ENCODE peak calls at places on chromosomes 12 and 14, in five cellular contexts. X, T, B, E and H are unnamed samples.

GRCh38 chr14:55721353-55721752 is 141.3 kb downstream of the KTN1 start:
- DNase-seq in X (peak; percentile 54), T (peak; percentile 98), B (no peak), E (no peak), H (no peak)

GRCh38 chr14:64265222-64265621 is 28.9 kb downstream of the ESR2 start:
- DNase-seq in X (no peak), T (no peak), B (no peak), E (no peak), H (no peak)

GRCh38 chr12:57341275-57341990 is 89.4 kb downstream of the R3HDM2 start:
- DNase-seq in X (no peak), T (peak; percentile 14), B (no peak), E (no peak), H (no peak)

GRCh38 chr14:93219103-93219726 is 12.2 kb downstream of the UBR7 start:
- DNase-seq in X (peak; percentile 21), T (peak; percentile 46), B (peak; percentile 44), E (peak; percentile 67), H (peak; percentile 81)

GRCh38 chr14:30204431-30204830 is 276.8 kb upstream of the PRKD1 start:
- DNase-seq in X (no peak), T (no peak), B (no peak), E (no peak), H (no peak)

GRCh38 chr12:11171953-11172675 is 1.1 kb downstream of the SMIM10L1 start:
- DNase-seq in X (no peak), T (peak; percentile 27), B (no peak), E (peak; percentile 6), H (peak; percentile 29)

GRCh38 chr12:49327368-49327767 is 4.3 kb downstream of the TROAP start:
- DNase-seq in X (no peak), T (no peak), B (no peak), E (no peak), H (no peak)

GRCh38 chr12:116879509-116880212 is 1.6 kb downstream of the HRK start:
- DNase-seq in X (no peak), T (no peak), B (no peak), E (no peak), H (no peak)

GRCh38 chr14:68535404-68536024 is 257.4 kb downstream of the ZFP36L1 start:
- DNase-seq in X (no peak), T (peak; percentile 96), B (no peak), E (no peak), H (no peak)

GRCh38 chr12:68290126-68290525 is 36.7 kb upstream of the IL22 start:
- DNase-seq in X (no peak), T (peak; percentile 69), B (no peak), E (no peak), H (no peak)

GRCh38 chr12:104750061-104750460 is 208.0 kb downstream of the SLC41A2 start:
- DNase-seq in X (no peak), T (peak; percentile 78), B (peak; percentile 36), E (no peak), H (no peak)

GRCh38 chr14:58629273-58629672 is 8.5 kb upstream of the DACT1 start:
- DNase-seq in X (no peak), T (no peak), B (no peak), E (no peak), H (no peak)

GRCh38 chr14:55094630-55095157 is 34.4 kb upstream of the LGALS3 start:
- DNase-seq in X (no peak), T (peak; percentile 67), B (no peak), E (no peak), H (no peak)

GRCh38 chr12:116697305-116698130 is 40.4 kb downstream of the SPRING1 start:
- DNase-seq in X (peak; percentile 66), T (no peak), B (peak; percentile 67), E (peak; percentile 57), H (peak; percentile 40)

GRCh38 chr14:68939893-68940613 is 39.0 kb downstream of the ACTN1 start:
- DNase-seq in X (peak; percentile 63), T (peak; percentile 98), B (peak; percentile 84), E (peak; percentile 78), H (peak; percentile 80)

GRCh38 chr14:21617614-21618013 is 17.1 kb downstream of the OR10G2 start:
- DNase-seq in X (no peak), T (no peak), B (no peak), E (no peak), H (no peak)

GRCh38 chr12:124545508-124546418 is 21.6 kb downstream of the NCOR2 start:
- DNase-seq in X (no peak), T (peak; percentile 88), B (no peak), E (no peak), H (no peak)

GRCh38 chr14:68924392-68925158 is 54.5 kb downstream of the ACTN1 start:
- DNase-seq in X (no peak), T (no peak), B (no peak), E (peak; percentile 80), H (no peak)

GRCh38 chr14:103801459-103801858 is 45.9 kb downstream of the PPP1R13B start:
- DNase-seq in X (peak; percentile 38), T (peak; percentile 86), B (no peak), E (peak; percentile 37), H (peak; percentile 53)

GRCh38 chr12:58602179-58602578 is 318.1 kb downstream of the LRIG3 start:
- DNase-seq in X (no peak), T (peak; percentile 26), B (no peak), E (no peak), H (no peak)

GRCh38 chr12:98741229-98741614 is 96.1 kb downstream of the APAF1 start:
- DNase-seq in X (no peak), T (no peak), B (no peak), E (no peak), H (no peak)

GRCh38 chr12:28899951-28900350 is 249.1 kb upstream of the FAR2 start:
- DNase-seq in X (no peak), T (peak; percentile 99), B (no peak), E (no peak), H (no peak)

GRCh38 chr12:92625639-92626310 is 77.0 kb upstream of the PLEKHG7 start:
- DNase-seq in X (no peak), T (no peak), B (no peak), E (no peak), H (no peak)

GRCh38 chr12:32217354-32218310 is 111.0 kb downstream of the BICD1 start:
- DNase-seq in X (no peak), T (peak; percentile 97), B (no peak), E (no peak), H (no peak)

GRCh38 chr12:122076743-122077495 is 1.6 kb upstream of the MLXIP start:
- DNase-seq in X (no peak), T (no peak), B (no peak), E (peak; percentile 42), H (no peak)

GRCh38 chr12:53224268-53224896 is 7.6 kb downstream of the RARG start:
- DNase-seq in X (peak; percentile 36), T (no peak), B (no peak), E (peak; percentile 40), H (peak; percentile 75)

GRCh38 chr12:8609061-8609570 is 3.5 kb downstream of the AICDA start:
- DNase-seq in X (no peak), T (peak; percentile 33), B (no peak), E (peak; percentile 28), H (peak; percentile 60)

GRCh38 chr12:42669471-42669997 is 80.0 kb upstream of the PRICKLE1 start:
- DNase-seq in X (no peak), T (peak; percentile 59), B (no peak), E (no peak), H (no peak)

GRCh38 chr12:87142346-87142745 is 886.2 kb upstream of the MGAT4C start:
- DNase-seq in X (no peak), T (no peak), B (no peak), E (no peak), H (no peak)

GRCh38 chr14:71204231-71204630 is 297.0 kb downstream of the PCNX1 start:
- DNase-seq in X (no peak), T (no peak), B (no peak), E (no peak), H (no peak)

GRCh38 chr12:30909721-30910350 is 16.7 kb upstream of the TSPAN11 start:
- DNase-seq in X (no peak), T (no peak), B (no peak), E (no peak), H (no peak)
- H3K4me3 ChIP-seq in X (no peak overlapping the region), T (no peak overlapping the region), B (no peak overlapping the region), E (no peak overlapping the region), H (no peak overlapping the region)

GRCh38 chr12:107512391-107512790 is 173.2 kb upstream of the PWP1 start:
- DNase-seq in X (no peak), T (peak; percentile 34), B (no peak), E (no peak), H (no peak)

GRCh38 chr12:107513184-107513583 is 172.4 kb upstream of the PWP1 start:
- DNase-seq in X (no peak), T (no peak), B (no peak), E (no peak), H (no peak)

GRCh38 chr12:107513636-107514400 is 171.8 kb upstream of the PWP1 start:
- DNase-seq in X (no peak), T (no peak), B (no peak), E (no peak), H (no peak)

GRCh38 chr12:107514887-107515445 is 170.6 kb upstream of the PWP1 start:
- DNase-seq in X (no peak), T (no peak), B (no peak), E (peak; percentile 46), H (no peak)

GRCh38 chr12:107515446-107515958 is 170.1 kb upstream of the PWP1 start:
- DNase-seq in X (peak; percentile 79), T (peak; percentile 99), B (no peak), E (no peak), H (peak; percentile 50)
- H3K27ac ChIP-seq in X (peak overlapping the region; percentile 30), T (peak overlapping the region; percentile 90), B (no peak overlapping the region), E (no peak overlapping the region), H (no peak overlapping the region)

GRCh38 chr12:50764116-50764860 is 387 bp downstream of the ATF1 start:
- DNase-seq in X (peak; percentile 72), T (no peak), B (peak; percentile 77), E (no peak), H (peak; percentile 78)

GRCh38 chr12:50764861-50765324 is 992 bp downstream of the ATF1 start:
- DNase-seq in X (peak; percentile 16), T (peak; percentile 16), B (peak; percentile 21), E (peak; percentile 89), H (peak; percentile 58)

GRCh38 chr12:50763637-50764115 is at the start of gene ATF1:
- DNase-seq in X (peak; percentile 89), T (peak; percentile 89), B (peak; percentile 84), E (peak; percentile 84), H (peak; percentile 96)

GRCh38 chr12:50771409-50771808 is 7.5 kb downstream of the ATF1 start:
- DNase-seq in X (no peak), T (no peak), B (no peak), E (no peak), H (no peak)

DNA sequence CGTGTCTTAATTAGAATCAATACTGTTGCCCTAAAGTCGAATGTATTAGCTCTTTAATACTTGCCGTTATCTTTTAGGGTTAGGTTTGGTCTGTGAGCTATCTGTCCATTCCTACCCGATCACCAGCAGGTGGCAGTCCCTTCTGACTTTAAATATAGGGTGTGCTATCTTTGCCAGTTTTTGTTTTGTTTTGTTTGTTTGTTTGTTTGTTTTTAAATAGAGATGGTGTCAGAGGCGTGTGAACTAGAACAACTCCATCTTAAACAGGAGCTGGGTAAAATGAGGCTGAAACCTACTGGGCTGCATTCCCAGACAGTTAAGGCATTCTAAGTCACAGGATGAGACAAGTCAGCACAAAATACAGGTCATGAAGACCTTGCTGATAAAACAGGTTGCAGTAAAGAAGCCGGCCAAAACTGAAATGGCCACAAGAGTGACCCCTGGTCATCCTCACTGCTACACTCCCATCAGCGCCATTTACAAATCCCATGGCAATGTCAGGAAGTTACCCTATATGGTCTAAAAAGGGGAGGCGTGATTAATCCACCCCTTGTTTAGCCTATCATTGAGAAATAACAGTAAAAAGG is 1.5 kb downstream of the ATF1 start:
- DNase-seq in X (peak; percentile 46), T (no peak), B (no peak), E (peak; percentile 50), H (peak; percentile 53)
- H3K4me3 ChIP-seq in X (peak overlapping the region; percentile 98), T (peak overlapping the region; percentile 87), B (peak overlapping the region; percentile 83), E (peak overlapping the region; percentile 83), H (peak overlapping the region; percentile 98)

GRCh38 chr12:106064622-106065021 is 74.1 kb downstream of the NUAK1 start:
- DNase-seq in X (no peak), T (no peak), B (no peak), E (no peak), H (no peak)
- H3K27ac ChIP-seq in X (no peak overlapping the region), T (no peak overlapping the region), B (no peak overlapping the region), E (no peak overlapping the region), H (no peak overlapping the region)